ENCODE peak calls at places on chromosomes 4 and X, in five cellular contexts. One of them, this sample, is unnamed.

GRCh38 chr4:3871181-3871852 is 105.1 kb downstream of the ADRA2C start:
- DNase-seq in IMR-90: no peak
- DNase-seq in NCI-H460: no peak
- DNase-seq in Peyer's patch: peak
- DNase-seq in A172: no peak
- DNase-seq in this sample: peak

GRCh38 chr4:186149872-186150271 is 41.5 kb upstream of the CYP4V2 start:
- DNase-seq in IMR-90: no peak
- DNase-seq in NCI-H460: peak
- DNase-seq in Peyer's patch: peak
- DNase-seq in A172: peak
- DNase-seq in this sample: no peak

GRCh38 chr4:110138546-110138945 is 59.9 kb downstream of the ELOVL6 start:
- DNase-seq in IMR-90: no peak
- DNase-seq in NCI-H460: no peak
- DNase-seq in Peyer's patch: no peak
- DNase-seq in A172: no peak
- DNase-seq in this sample: no peak

GRCh38 chr4:37826282-37827029 is at the start of gene PGM2:
- DNase-seq in IMR-90: peak
- DNase-seq in NCI-H460: peak
- DNase-seq in Peyer's patch: peak
- DNase-seq in A172: peak
- DNase-seq in this sample: peak

GRCh38 chrX:102745513-102746133 is 25.1 kb downstream of the GPRASP3 start:
- DNase-seq in IMR-90: no peak
- DNase-seq in NCI-H460: no peak
- DNase-seq in Peyer's patch: peak
- DNase-seq in A172: no peak
- DNase-seq in this sample: no peak

GRCh38 chrX:111110098-111110775 is 14.2 kb downstream of the PAK3 start:
- DNase-seq in IMR-90: no peak
- DNase-seq in NCI-H460: no peak
- DNase-seq in Peyer's patch: no peak
- DNase-seq in A172: no peak
- DNase-seq in this sample: no peak

GRCh38 chrX:17414839-17415238 is 39.8 kb downstream of the NHS start:
- DNase-seq in IMR-90: no peak
- DNase-seq in NCI-H460: no peak
- DNase-seq in Peyer's patch: no peak
- DNase-seq in A172: no peak
- DNase-seq in this sample: no peak

GRCh38 chr4:67687639-67688038 is 13.3 kb downstream of the UBA6 start:
- DNase-seq in IMR-90: peak
- DNase-seq in NCI-H460: no peak
- DNase-seq in Peyer's patch: no peak
- DNase-seq in A172: no peak
- DNase-seq in this sample: no peak

GRCh38 chr4:56909083-56909981 is 1.6 kb downstream of the REST start:
- DNase-seq in IMR-90: peak
- DNase-seq in NCI-H460: no peak
- DNase-seq in Peyer's patch: peak
- DNase-seq in A172: peak
- DNase-seq in this sample: peak

GRCh38 chrX:68146054-68146453 is 287.2 kb downstream of the OPHN1 start:
- DNase-seq in IMR-90: peak
- DNase-seq in NCI-H460: peak
- DNase-seq in Peyer's patch: no peak
- DNase-seq in A172: peak
- DNase-seq in this sample: no peak

GRCh38 chr4:148787831-148788477 is 345.7 kb upstream of the NR3C2 start:
- DNase-seq in IMR-90: peak
- DNase-seq in NCI-H460: no peak
- DNase-seq in Peyer's patch: no peak
- DNase-seq in A172: peak
- DNase-seq in this sample: no peak

GRCh38 chr4:15938182-15938581 is 358 bp downstream of the FGFBP1 start:
- DNase-seq in IMR-90: no peak
- DNase-seq in NCI-H460: no peak
- DNase-seq in Peyer's patch: peak
- DNase-seq in A172: peak
- DNase-seq in this sample: no peak

GRCh38 chr4:44150091-44150576 is 298.5 kb downstream of the KCTD8 start:
- DNase-seq in IMR-90: peak
- DNase-seq in NCI-H460: no peak
- DNase-seq in Peyer's patch: no peak
- DNase-seq in A172: peak
- DNase-seq in this sample: no peak

GRCh38 chrX:30060718-30061117 is 154.6 kb upstream of the MAGEB2 start:
- DNase-seq in IMR-90: peak
- DNase-seq in NCI-H460: peak
- DNase-seq in Peyer's patch: no peak
- DNase-seq in A172: peak
- DNase-seq in this sample: no peak

GRCh38 chr4:85946821-85947220 is 413.0 kb downstream of the MAPK10 start:
- DNase-seq in IMR-90: no peak
- DNase-seq in NCI-H460: no peak
- DNase-seq in Peyer's patch: no peak
- DNase-seq in A172: no peak
- DNase-seq in this sample: no peak

GRCh38 chr4:15855804-15856475 is 77.8 kb downstream of the CD38 start:
- DNase-seq in IMR-90: no peak
- DNase-seq in NCI-H460: no peak
- DNase-seq in Peyer's patch: no peak
- DNase-seq in A172: peak
- DNase-seq in this sample: no peak

GRCh38 chrX:102765794-102766193 is 45.3 kb downstream of the GPRASP3 start:
- DNase-seq in IMR-90: peak
- DNase-seq in NCI-H460: no peak
- DNase-seq in Peyer's patch: no peak
- DNase-seq in A172: peak
- DNase-seq in this sample: no peak

GRCh38 chr4:153518637-153519384 is 52.7 kb downstream of the TMEM131L start:
- DNase-seq in IMR-90: peak
- DNase-seq in NCI-H460: no peak
- DNase-seq in Peyer's patch: no peak
- DNase-seq in A172: no peak
- DNase-seq in this sample: no peak

GRCh38 chr4:79977131-79977840 is 95.7 kb downstream of the ANTXR2 start:
- DNase-seq in IMR-90: peak
- DNase-seq in NCI-H460: no peak
- DNase-seq in Peyer's patch: no peak
- DNase-seq in A172: no peak
- DNase-seq in this sample: no peak

GRCh38 chr4:160299608-160300007 is 1196.7 kb downstream of the RAPGEF2 start:
- DNase-seq in IMR-90: no peak
- DNase-seq in NCI-H460: no peak
- DNase-seq in Peyer's patch: no peak
- DNase-seq in A172: no peak
- DNase-seq in this sample: peak

GRCh38 chr4:140330311-140330900 is 43.0 kb upstream of the SCOC start:
- DNase-seq in IMR-90: peak
- DNase-seq in NCI-H460: peak
- DNase-seq in Peyer's patch: no peak
- DNase-seq in A172: no peak
- DNase-seq in this sample: peak

GRCh38 chrX:71420686-71421085 is 54.5 kb downstream of the TAF1 start:
- DNase-seq in IMR-90: no peak
- DNase-seq in NCI-H460: no peak
- DNase-seq in Peyer's patch: no peak
- DNase-seq in A172: no peak
- DNase-seq in this sample: no peak

GRCh38 chr4:138567696-138568095 is 325.5 kb upstream of the SLC7A11 start:
- DNase-seq in IMR-90: peak
- DNase-seq in NCI-H460: no peak
- DNase-seq in Peyer's patch: no peak
- DNase-seq in A172: no peak
- DNase-seq in this sample: no peak

GRCh38 chr4:185637162-185637875 is 102.0 kb upstream of the PDLIM3 start:
- DNase-seq in IMR-90: no peak
- DNase-seq in NCI-H460: no peak
- DNase-seq in Peyer's patch: no peak
- DNase-seq in A172: no peak
- DNase-seq in this sample: no peak

GRCh38 chrX:14939644-14940043 is 66.4 kb downstream of the MOSPD2 start:
- DNase-seq in IMR-90: no peak
- DNase-seq in NCI-H460: no peak
- DNase-seq in Peyer's patch: no peak
- DNase-seq in A172: no peak
- DNase-seq in this sample: no peak

GRCh38 chr4:1419708-1420107 is 13.5 kb upstream of the NKX1-1 start:
- DNase-seq in IMR-90: no peak
- DNase-seq in NCI-H460: no peak
- DNase-seq in Peyer's patch: peak
- DNase-seq in A172: no peak
- DNase-seq in this sample: no peak

GRCh38 chr4:145954924-145955339 is 16.3 kb upstream of the ZNF827 start:
- DNase-seq in IMR-90: peak
- DNase-seq in NCI-H460: peak
- DNase-seq in Peyer's patch: peak
- DNase-seq in A172: peak
- DNase-seq in this sample: no peak

GRCh38 chr4:112410804-112411203 is 105.2 kb downstream of the NEUROG2 start:
- DNase-seq in IMR-90: no peak
- DNase-seq in NCI-H460: no peak
- DNase-seq in Peyer's patch: no peak
- DNase-seq in A172: no peak
- DNase-seq in this sample: no peak

GRCh38 chrX:80285131-80285773 is 135.0 kb upstream of the TENT5D start:
- DNase-seq in IMR-90: peak
- DNase-seq in NCI-H460: peak
- DNase-seq in Peyer's patch: peak
- DNase-seq in A172: no peak
- DNase-seq in this sample: peak

GRCh38 chr4:135267148-135267878 is 1065.7 kb upstream of the PABPC4L start:
- DNase-seq in IMR-90: no peak
- DNase-seq in NCI-H460: no peak
- DNase-seq in Peyer's patch: no peak
- DNase-seq in A172: peak
- DNase-seq in this sample: no peak

GRCh38 chr4:166003811-166004210 is 130.8 kb downstream of the TLL1 start:
- DNase-seq in IMR-90: no peak
- DNase-seq in NCI-H460: no peak
- DNase-seq in Peyer's patch: no peak
- DNase-seq in A172: peak
- DNase-seq in this sample: no peak

This sample was measured in NCI-H1105.